ENCODE peak calls at places on chromosomes 13 and 19, in ten cellular contexts. T, Z, D, J, B, K, O, X, V and M are unnamed samples.
A peak's percentile ranks its signal among the peaks of the same experiment; 100 is the strongest.

GRCh38 chr13:106373989-106374572 is 161.4 kb downstream of the EFNB2 start:
- DNase-seq in O (no peak), B (peak; percentile 48), D (no peak), J (no peak), Z (no peak), K (no peak), V (no peak), T (no peak), X (peak; percentile 73), M (no peak)

GRCh38 chr13:61277088-61277487 is 138.6 kb downstream of the PCDH20 start:
- DNase-seq in B (no peak), Z (no peak), V (no peak), D (no peak), J (no peak), T (no peak), K (no peak), X (no peak), O (no peak), M (no peak)

GRCh38 chr19:17076539-17076919 is 952 bp downstream of the MYO9B start:
- DNase-seq in D (peak; percentile 29), K (no peak), O (no peak), T (no peak), J (no peak), B (peak; percentile 62), V (no peak), X (no peak), Z (no peak), M (peak; percentile 32)

GRCh38 chr19:19463348-19464117 is 51.8 kb downstream of the TSSK6 start:
- DNase-seq in B (no peak), X (peak; percentile 86), J (no peak), Z (no peak), O (no peak), K (no peak), V (no peak), T (no peak), D (no peak), M (no peak)

GRCh38 chr13:21668665-21669599 is 1.9 kb upstream of the FGF9 start:
- DNase-seq in J (peak; percentile 51), T (peak; percentile 57), V (no peak), O (peak; percentile 47), D (peak; percentile 60), K (no peak), Z (no peak), B (peak; percentile 77), X (peak; percentile 69), M (peak; percentile 35)

GRCh38 chr13:110819203-110820014 is 95.5 kb downstream of the ANKRD10 start:
- DNase-seq in D (peak; percentile 82), J (peak; percentile 93), B (peak; percentile 96), X (peak; percentile 58), Z (peak; percentile 81), T (peak; percentile 76), O (peak; percentile 84), K (peak; percentile 84), V (peak; percentile 34), M (peak; percentile 69)

GRCh38 chr19:35462476-35462953 is 14.5 kb downstream of the FFAR2 start:
- DNase-seq in Z (no peak), D (no peak), T (no peak), V (no peak), X (no peak), J (no peak), K (no peak), B (no peak), O (no peak), M (no peak)

GRCh38 chr13:109198585-109198984 is 569.2 kb downstream of the MYO16 start:
- DNase-seq in J (no peak), D (no peak), O (no peak), X (peak; percentile 31), Z (no peak), V (no peak), B (no peak), T (no peak), K (no peak), M (no peak)

GRCh38 chr13:110640591-110641029 is 25.3 kb downstream of the NAXD start:
- DNase-seq in O (peak; percentile 29), J (no peak), Z (peak; percentile 60), T (no peak), V (no peak), K (no peak), X (peak; percentile 60), D (no peak), B (peak; percentile 48), M (no peak)

GRCh38 chr13:39095500-39095899 is 57.2 kb downstream of the NHLRC3 start:
- DNase-seq in K (no peak), D (no peak), T (no peak), J (no peak), Z (no peak), V (no peak), B (no peak), X (no peak), O (no peak), M (no peak)

GRCh38 chr13:71758823-71759222 is 108.2 kb downstream of the DACH1 start:
- DNase-seq in V (no peak), T (peak; percentile 36), J (no peak), D (no peak), K (no peak), O (no peak), B (no peak), Z (no peak), X (no peak), M (peak; percentile 54)

GRCh38 chr19:15589760-15590451 is 25.1 kb upstream of the CYP4F8 start:
- DNase-seq in D (no peak), O (no peak), J (peak; percentile 20), K (peak; percentile 31), T (no peak), X (no peak), Z (no peak), B (no peak), V (no peak), M (no peak)

GRCh38 chr19:33800012-33800680 is 3.5 kb downstream of the KCTD15 start:
- DNase-seq in Z (no peak), V (no peak), X (no peak), J (no peak), O (no peak), B (no peak), T (no peak), K (no peak), D (no peak), M (no peak)

GRCh38 chr19:33803383-33803782 is 6.7 kb downstream of the KCTD15 start:
- DNase-seq in X (no peak), K (no peak), T (no peak), O (no peak), V (no peak), J (no peak), B (no peak), Z (no peak), D (no peak), M (no peak)

GRCh38 chr19:33802801-33803200 is 6.1 kb downstream of the KCTD15 start:
- DNase-seq in X (no peak), O (no peak), T (no peak), D (no peak), Z (no peak), V (no peak), B (no peak), K (no peak), J (no peak), M (no peak)

GRCh38 chr19:33801411-33801810 is 4.7 kb downstream of the KCTD15 start:
- DNase-seq in B (no peak), D (no peak), V (no peak), K (no peak), O (no peak), X (no peak), T (no peak), J (no peak), Z (no peak), M (no peak)

GRCh38 chr19:33802001-33802400 is 5.3 kb downstream of the KCTD15 start:
- DNase-seq in T (no peak), X (no peak), Z (no peak), J (no peak), B (no peak), V (no peak), D (no peak), O (no peak), K (no peak), M (no peak)
- H3K4me1 ChIP-seq in T (peaks cover 12% of the 10 kb centered on the region), X (no peaks in the 10 kb centered on the region), Z (peaks cover 39% of the 10 kb centered on the region), J (peaks cover 7% of the 10 kb centered on the region), B (peaks cover 24% of the 10 kb centered on the region), V (peaks cover 41% of the 10 kb centered on the region), D (peaks cover 8% of the 10 kb centered on the region), O (peaks cover 5% of the 10 kb centered on the region), K (no peaks in the 10 kb centered on the region), M (peaks cover 12% of the 10 kb centered on the region)

DNA sequence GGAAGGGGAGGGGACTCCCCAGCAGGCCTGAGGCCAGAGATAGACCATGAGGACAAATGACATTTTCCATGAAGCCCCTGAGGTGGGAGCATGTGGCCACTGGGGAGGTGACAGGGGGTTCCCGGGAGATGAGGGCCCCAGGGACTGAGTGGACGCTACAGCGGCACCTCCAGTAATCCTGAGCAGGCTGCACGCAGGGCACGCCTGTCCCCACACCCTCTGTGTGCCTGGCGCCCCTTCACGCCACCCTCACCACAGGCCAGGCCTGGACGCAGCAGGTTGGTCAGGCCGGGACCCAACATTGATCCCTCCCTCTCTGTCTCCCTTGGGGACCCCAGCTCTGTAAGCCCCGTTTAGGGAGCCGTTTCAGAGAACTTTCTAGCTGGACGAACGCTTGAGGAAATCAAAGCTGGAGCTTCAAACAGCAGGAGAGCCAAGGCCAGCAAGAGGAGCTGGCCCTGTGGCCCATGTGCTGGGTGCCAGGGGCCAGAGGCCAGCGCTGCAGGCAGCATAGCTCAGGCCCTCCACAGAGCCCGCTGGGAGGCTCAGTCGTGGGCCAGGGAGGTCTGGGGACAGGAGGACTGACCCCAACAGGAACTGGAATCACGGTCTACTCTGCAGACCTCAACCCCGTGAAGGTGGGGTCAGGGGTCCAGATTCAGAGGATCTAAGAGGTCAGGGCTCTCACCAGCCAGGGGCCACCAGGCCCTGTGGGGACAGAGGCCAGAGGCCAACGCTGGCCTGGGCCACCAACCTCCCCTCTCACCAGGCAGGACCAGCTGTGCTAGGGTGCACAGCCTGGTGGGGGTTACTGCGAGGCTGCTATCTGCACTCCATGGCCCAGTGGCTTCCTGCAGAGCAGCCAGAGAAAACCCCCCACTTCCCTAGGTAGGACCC is 14.6 kb downstream of the LSM4 start:
- DNase-seq in B (peak; percentile 33), D (no peak), J (no peak), Z (no peak), K (peak; percentile 71), T (no peak), O (no peak), V (no peak), X (no peak), M (no peak)
- H3K4me1 ChIP-seq in B (peaks cover 8% of the 10 kb centered on the region), D (peaks cover 21% of the 10 kb centered on the region), J (peaks cover 24% of the 10 kb centered on the region), Z (peaks cover 42% of the 10 kb centered on the region), K (no peaks in the 10 kb centered on the region), T (peaks cover 29% of the 10 kb centered on the region), O (peaks cover 3% of the 10 kb centered on the region), V (peaks cover 69% of the 10 kb centered on the region), X (peaks cover 21% of the 10 kb centered on the region), M (peaks cover 11% of the 10 kb centered on the region)

GRCh38 chr13:41494202-41494601 is 36.9 kb downstream of the RGCC start:
- DNase-seq in V (no peak), D (no peak), J (no peak), O (no peak), T (no peak), K (no peak), Z (peak; percentile 46), B (no peak), X (no peak), M (no peak)
- H3K4me1 ChIP-seq in V (peaks cover 74% of the 10 kb centered on the region), D (peaks cover 11% of the 10 kb centered on the region), J (peaks cover 15% of the 10 kb centered on the region), O (no peaks in the 10 kb centered on the region), T (peaks cover 8% of the 10 kb centered on the region), K (no peaks in the 10 kb centered on the region), Z (peaks cover 55% of the 10 kb centered on the region), B (no peaks in the 10 kb centered on the region), X (peaks cover 14% of the 10 kb centered on the region), M (peaks cover 9% of the 10 kb centered on the region)

DNA sequence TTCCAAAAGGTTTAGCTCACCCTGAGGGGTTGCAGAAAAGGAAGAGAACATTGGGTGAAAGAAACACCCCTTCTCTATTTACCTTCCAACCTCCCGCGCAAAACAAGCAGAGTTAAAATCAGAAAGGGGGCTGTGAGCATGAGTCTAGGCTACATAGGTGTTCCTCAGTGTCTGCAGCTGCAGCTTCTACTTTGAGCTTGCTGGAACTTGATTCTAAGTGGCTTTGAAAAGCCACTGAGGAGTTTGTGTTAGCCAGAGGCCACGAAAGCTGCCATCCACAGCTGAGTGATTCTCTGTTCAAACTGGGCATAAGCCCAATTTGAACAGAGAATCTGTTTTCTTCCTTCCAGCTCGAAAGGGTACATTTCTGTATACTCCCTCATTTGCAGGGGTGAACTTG is 343.9 kb downstream of the PCDH9 start:
- DNase-seq in K (no peak), Z (no peak), B (no peak), V (no peak), X (no peak), T (peak; percentile 1), D (peak; percentile 3), J (no peak), O (no peak), M (no peak)
- H3K4me1 ChIP-seq in K (no peaks in the 10 kb centered on the region), Z (peaks cover 11% of the 10 kb centered on the region), B (no peaks in the 10 kb centered on the region), V (no peaks in the 10 kb centered on the region), X (no peaks in the 10 kb centered on the region), T (no peaks in the 10 kb centered on the region), D (no peaks in the 10 kb centered on the region), J (no peaks in the 10 kb centered on the region), O (no peaks in the 10 kb centered on the region), M (peaks cover 7% of the 10 kb centered on the region)